ENCODE peak calls at places on chromosomes 5 and 9, in four cellular contexts. A is CD8-positive, alpha-beta T cell; X is heart left ventricle; C is HFFc6. Y is an unnamed sample.

GRCh38 chr9:69678843-69679538 is 6.8 kb upstream of the APBA1 start:
- DNase-seq in A (no peak), X (no peak), C (peak), Y (no peak)

GRCh38 chr5:96344678-96345612 is 88.1 kb downstream of the PCSK1 start:
- DNase-seq in A (no peak), X (peak), C (peak), Y (peak)

GRCh38 chr9:19440823-19441580 is 32.2 kb downstream of the ACER2 start:
- DNase-seq in A (no peak), X (no peak), C (no peak), Y (no peak)

GRCh38 chr5:139251281-139251687 is 42.3 kb upstream of the MATR3 start:
- DNase-seq in A (peak), X (no peak), C (no peak), Y (peak)

GRCh38 chr9:120432600-120432999 is 147.4 kb downstream of the CDK5RAP2 start:
- DNase-seq in A (no peak), X (no peak), C (no peak), Y (no peak)

GRCh38 chr9:70477146-70477745 is 62.8 kb upstream of the KLF9 start:
- DNase-seq in A (no peak), X (no peak), C (no peak), Y (no peak)

GRCh38 chr9:100639851-100640250 is 62.0 kb downstream of the CAVIN4 start:
- DNase-seq in A (no peak), X (no peak), C (no peak), Y (no peak)

GRCh38 chr9:96674914-96675538 is 19.9 kb upstream of the PRXL2C start:
- DNase-seq in A (no peak), X (no peak), C (peak), Y (no peak)

GRCh38 chr9:3696368-3696767 is 170.6 kb upstream of the RFX3 start:
- DNase-seq in A (no peak), X (no peak), C (no peak), Y (no peak)

GRCh38 chr9:114080773-114081440 is 2.8 kb upstream of the AMBP start:
- DNase-seq in A (no peak), X (no peak), C (no peak), Y (no peak)

GRCh38 chr9:109641079-109641659 is 138.8 kb upstream of the PALM2AKAP2 start:
- DNase-seq in A (no peak), X (no peak), C (no peak), Y (no peak)

GRCh38 chr9:4792054-4792571 is 631 bp upstream of the RCL1 start:
- DNase-seq in A (no peak), X (no peak), C (no peak), Y (no peak)

GRCh38 chr5:113427871-113428574 is 6.8 kb downstream of the TSSK1B start:
- DNase-seq in A (no peak), X (no peak), C (no peak), Y (no peak)

GRCh38 chr5:72447751-72448150 is 59.5 kb downstream of the ZNF366 start:
- DNase-seq in A (no peak), X (no peak), C (no peak), Y (no peak)

GRCh38 chr5:149938272-149938671 is 6.3 kb downstream of the PDE6A start:
- DNase-seq in A (no peak), X (peak), C (peak), Y (no peak)

GRCh38 chr9:89464991-89465390 is 32.9 kb downstream of the SEMA4D start:
- DNase-seq in A (no peak), X (no peak), C (no peak), Y (no peak)

GRCh38 chr5:151357097-151357496 is 9.7 kb upstream of the SLC36A2 start:
- DNase-seq in A (no peak), X (no peak), C (no peak), Y (no peak)

GRCh38 chr9:111896942-111897830 is 572 bp downstream of the UGCG start:
- DNase-seq in A (peak), X (peak), C (peak), Y (peak)

GRCh38 chr9:123996731-123997421 is 14.7 kb upstream of the LHX2 start:
- DNase-seq in A (no peak), X (no peak), C (no peak), Y (peak)

GRCh38 chr9:76464706-76465105 is 5.7 kb downstream of the GCNT1 start:
- DNase-seq in A (no peak), X (no peak), C (no peak), Y (no peak)

GRCh38 chr9:98538626-98539031 is 170.1 kb downstream of the GABBR2 start:
- DNase-seq in A (no peak), X (no peak), C (no peak), Y (no peak)

DNA sequence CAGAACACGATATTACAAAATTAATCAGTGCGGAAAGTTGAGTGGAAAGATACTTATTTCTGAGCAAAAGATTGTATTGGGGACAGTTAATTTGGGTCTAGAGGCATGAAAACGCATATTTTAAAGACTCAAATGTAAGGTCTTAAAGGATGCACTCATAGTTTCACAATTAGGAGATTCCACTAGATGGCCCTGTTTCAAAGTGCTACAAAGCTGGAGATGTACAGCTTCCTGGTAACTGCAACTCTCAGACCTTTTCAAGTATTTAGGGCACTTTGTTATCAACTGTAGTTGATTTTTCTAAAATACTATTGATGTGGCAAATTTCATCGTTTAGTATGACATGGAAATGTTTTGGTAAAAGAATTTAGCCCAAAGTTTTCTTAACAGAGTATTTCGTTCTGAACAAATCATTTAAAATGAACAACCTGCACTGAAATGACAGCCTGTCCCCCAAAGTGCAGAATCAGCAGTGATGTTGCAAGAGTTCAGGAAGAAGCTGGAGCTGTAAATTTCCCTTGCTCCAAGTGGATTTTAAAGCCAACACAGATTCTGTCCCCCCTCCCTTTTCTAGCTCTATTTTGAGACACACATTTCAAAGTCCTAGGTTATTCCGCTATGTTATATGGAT is 16.2 kb upstream of the NDUFB6 start:
- DNase-seq in A (no peak), X (no peak), C (peak), Y (peak)
- TF ChIP-seq CTCF in A (no peak), X (peak), C (peak), Y (peak)

GRCh38 chr5:133287500-133287899 is 235.7 kb downstream of the HSPA4 start:
- DNase-seq in A (peak), X (no peak), C (no peak), Y (peak)
- TF ChIP-seq CTCF in A (peak), X (peak), C (peak), Y (peak)

GRCh38 chr5:104053057-104053666 is 490.6 kb upstream of the NUDT12 start:
- DNase-seq in A (no peak), X (no peak), C (no peak), Y (no peak)

GRCh38 chr5:104048231-104048630 is 485.6 kb upstream of the NUDT12 start:
- DNase-seq in A (no peak), X (no peak), C (no peak), Y (no peak)

GRCh38 chr5:104045987-104046386 is 483.4 kb upstream of the NUDT12 start:
- DNase-seq in A (no peak), X (no peak), C (no peak), Y (no peak)

DNA sequence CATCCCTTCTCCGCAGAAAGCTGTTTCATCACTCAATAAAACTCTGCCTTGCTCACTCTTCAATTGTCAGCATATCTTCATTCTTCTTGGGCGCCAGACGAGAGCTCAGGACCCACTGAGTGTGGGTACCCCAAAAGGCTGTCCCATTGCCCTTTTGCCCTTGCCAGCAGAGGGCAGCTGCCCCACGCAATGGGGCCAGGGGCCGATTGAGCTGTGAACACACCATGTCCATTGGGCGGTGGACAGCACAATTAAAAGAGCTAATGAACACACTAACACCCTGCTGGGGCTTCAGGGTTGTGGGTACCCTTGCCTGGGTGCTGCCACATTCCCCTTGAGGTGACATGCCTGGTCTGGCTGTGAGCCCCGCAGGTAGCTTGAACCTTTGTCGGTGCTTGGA is 487.2 kb upstream of the NUDT12 start:
- DNase-seq in A (no peak), X (no peak), C (no peak), Y (no peak)
- TF ChIP-seq CTCF in A (no peak), X (no peak), C (no peak), Y (no peak)

GRCh38 chr9:93568169-93568568 is 8.2 kb upstream of the PHF2 start:
- DNase-seq in A (no peak), X (no peak), C (no peak), Y (no peak)

GRCh38 chr9:93569775-93570174 is 6.6 kb upstream of the PHF2 start:
- DNase-seq in A (no peak), X (no peak), C (no peak), Y (peak)

GRCh38 chr9:93565089-93565488 is 11.3 kb upstream of the PHF2 start:
- DNase-seq in A (no peak), X (no peak), C (no peak), Y (no peak)

GRCh38 chr9:93566408-93567270 is 9.7 kb upstream of the PHF2 start:
- DNase-seq in A (peak), X (peak), C (peak), Y (peak)

DNA sequence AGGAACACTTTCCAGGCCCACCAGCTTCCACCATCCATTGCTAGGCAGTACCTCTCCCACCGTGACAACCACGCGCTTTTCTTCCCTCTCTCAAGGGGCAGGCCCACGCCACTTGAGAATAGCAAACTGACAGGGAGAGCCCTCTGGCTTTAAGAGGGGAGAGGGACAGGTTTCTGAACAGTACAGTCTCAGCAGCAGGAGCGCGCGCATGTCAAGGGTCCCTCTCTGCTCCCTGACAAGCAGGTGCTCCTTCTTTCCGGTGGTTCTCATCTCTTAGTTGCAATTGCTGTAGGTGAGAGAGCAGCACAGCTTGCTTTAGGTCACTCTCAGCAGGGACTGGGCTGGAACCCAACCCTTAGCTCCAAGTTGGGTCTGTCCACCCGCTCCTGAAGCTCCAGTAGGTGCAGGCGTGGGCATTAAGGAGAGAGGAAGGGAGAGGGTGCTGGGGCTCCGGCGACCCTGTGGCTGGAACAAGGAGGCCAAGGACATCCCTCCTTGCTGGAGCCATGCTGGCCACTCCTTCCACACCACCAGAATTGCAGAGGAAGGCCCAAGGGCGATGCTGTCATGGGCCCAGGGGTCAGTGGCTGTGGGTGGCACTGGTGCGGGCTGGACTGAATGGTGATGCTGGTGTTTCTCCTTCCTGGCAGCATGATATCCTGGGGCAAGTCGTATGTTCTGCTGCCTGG is 9.0 kb upstream of the PHF2 start:
- DNase-seq in A (no peak), X (no peak), C (no peak), Y (no peak)
- TF ChIP-seq CTCF in A (no peak), X (no peak), C (no peak), Y (no peak)

GRCh38 chr9:32378993-32379729 is 5.3 kb upstream of the ACO1 start:
- DNase-seq in A (peak), X (peak), C (peak), Y (peak)
- TF ChIP-seq CTCF in A (peak), X (peak), C (peak), Y (peak)

GRCh38 chr9:115673599-115673998 is 480.0 kb upstream of the PAPPA start:
- DNase-seq in A (no peak), X (no peak), C (peak), Y (no peak)
- TF ChIP-seq CTCF in A (no peak), X (no peak), C (no peak), Y (no peak)

GRCh38 chr5:169848792-169849191 is 131.5 kb downstream of the INSYN2B start:
- DNase-seq in A (no peak), X (no peak), C (no peak), Y (no peak)

GRCh38 chr5:169847519-169847918 is 132.8 kb downstream of the INSYN2B start:
- DNase-seq in A (no peak), X (no peak), C (no peak), Y (no peak)

GRCh38 chr5:169848271-169848670 is 132.0 kb downstream of the INSYN2B start:
- DNase-seq in A (no peak), X (no peak), C (no peak), Y (no peak)

DNA sequence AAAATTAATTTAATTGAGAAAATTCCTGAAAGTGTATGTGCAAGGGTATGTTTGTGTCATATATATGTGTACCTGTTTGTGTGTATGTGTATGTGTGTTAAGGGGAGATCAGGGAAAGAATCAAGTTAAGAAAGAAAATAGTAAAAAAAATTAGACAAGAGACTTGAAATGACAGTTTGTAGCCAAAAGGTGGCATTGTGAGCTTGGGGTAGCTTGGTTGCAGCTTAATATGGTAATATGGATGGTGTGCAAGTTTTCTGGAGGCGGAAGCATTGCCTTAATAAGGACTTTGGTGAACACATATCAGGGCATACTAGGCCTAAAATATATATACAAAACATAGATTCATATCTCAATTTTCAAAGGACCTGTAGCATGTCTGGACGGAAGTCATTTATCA is 129.9 kb downstream of the INSYN2B start:
- DNase-seq in A (no peak), X (no peak), C (no peak), Y (no peak)
- TF ChIP-seq CTCF in A (no peak), X (no peak), C (peak), Y (no peak)

DNA sequence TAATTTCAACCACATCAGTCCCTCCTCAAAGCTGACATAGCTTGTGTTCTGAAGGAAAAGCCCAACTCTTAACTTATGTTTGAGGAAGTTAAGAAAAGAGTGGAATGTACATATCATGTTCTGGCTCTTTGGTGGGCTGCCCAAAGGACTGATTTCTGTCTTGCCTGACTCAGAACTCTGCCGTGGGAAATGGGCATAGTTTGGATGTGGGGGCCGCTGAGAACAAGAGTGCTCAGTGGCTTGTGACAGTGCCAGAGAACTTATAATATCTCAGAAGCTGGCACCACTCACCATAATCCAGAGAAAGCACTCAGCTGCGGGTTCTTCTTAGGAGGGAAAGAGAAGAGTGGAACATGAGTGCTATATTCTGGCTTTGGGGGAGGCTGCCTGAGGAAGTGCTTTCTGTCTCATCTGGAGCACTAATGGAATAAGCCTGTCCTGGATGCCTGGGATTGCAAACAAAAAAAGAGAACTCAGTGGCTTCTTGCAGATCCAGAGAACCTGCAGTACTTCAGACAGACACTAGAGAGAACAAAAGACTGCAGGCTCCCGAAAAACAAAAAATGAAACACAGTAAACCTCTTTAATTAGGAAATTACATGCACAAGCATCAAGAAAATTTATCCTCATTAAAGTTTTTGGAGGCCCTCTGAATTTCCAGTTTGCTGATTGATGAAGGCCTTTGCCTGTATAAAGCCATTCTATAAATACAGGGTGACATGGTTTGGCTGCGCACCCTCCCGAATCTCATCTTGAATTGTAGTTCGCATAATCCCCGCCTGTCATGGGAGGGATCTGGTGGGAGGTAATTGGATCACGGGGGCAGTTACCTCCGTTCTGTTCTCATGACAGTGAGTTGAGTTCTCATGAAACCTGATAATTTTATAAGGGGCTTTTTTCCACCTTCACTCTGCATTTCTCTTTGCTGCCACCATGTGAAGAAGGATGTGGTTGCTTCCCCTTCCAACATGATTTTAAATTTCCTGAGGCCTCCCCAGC is 207.0 kb downstream of the DMAC1 start:
- DNase-seq in A (no peak), X (no peak), C (no peak), Y (no peak)
- TF ChIP-seq CTCF in A (no peak), X (no peak), C (no peak), Y (no peak)

GRCh38 chr9:9942764-9943424 is 669.9 kb downstream of the PTPRD start:
- DNase-seq in A (peak), X (peak), C (peak), Y (peak)
- TF ChIP-seq CTCF in A (peak), X (peak), C (peak), Y (peak)

Y was measured in B cell.